ENCODE peak calls at places on chromosome 15, in eight cellular contexts. One of them, this sample, is unnamed.

GRCh38 chr15:52238149-52238548 is 47.0 kb upstream of the GNB5 start:
- DNase-seq in neural crest cell: no peak
- DNase-seq in activated T-helper 1 cell treated with anti-CD3 and anti-CD28 coated beads, Interleukin-12 subunit alpha, Interleukin-12 subunit beta, Interleukin-2, Interleukin-4 antibody, amounts not matched to agents 30 ng/mL and 10 ng/mL and 1 ng/mL, durations not matched to agents 14 hours and 24 hours and 36 hours: no peak
- DNase-seq in substantia nigra: no peak
- DNase-seq in SJSA1: no peak
- DNase-seq in H4: no peak
- DNase-seq in NCI-H1105 treated with DMSO at 0.1 percent for 48 hours: no peak
- DNase-seq in AG09309: no peak
- DNase-seq in this sample: no peak

GRCh38 chr15:40252438-40253178 is 13.7 kb downstream of the PAK6 start:
- DNase-seq in neural crest cell: peak; percentile 31
- DNase-seq in AG09309: no peak
- DNase-seq in H4: no peak
- DNase-seq in SJSA1: no peak
- DNase-seq in NCI-H1105 treated with DMSO at 0.1 percent for 48 hours: peak; percentile 62
- DNase-seq in substantia nigra: no peak
- DNase-seq in activated T-helper 1 cell treated with anti-CD3 and anti-CD28 coated beads, Interleukin-12 subunit alpha, Interleukin-12 subunit beta, Interleukin-2, Interleukin-4 antibody, amounts not matched to agents 30 ng/mL and 10 ng/mL and 1 ng/mL, durations not matched to agents 14 hours and 24 hours and 36 hours: no peak
- DNase-seq in this sample: no peak

GRCh38 chr15:57286446-57287127 is 89.7 kb upstream of the CGNL1 start:
- DNase-seq in NCI-H1105 treated with DMSO at 0.1 percent for 48 hours: no peak
- DNase-seq in AG09309: no peak
- DNase-seq in H4: no peak
- DNase-seq in substantia nigra: no peak
- DNase-seq in activated T-helper 1 cell treated with anti-CD3 and anti-CD28 coated beads, Interleukin-12 subunit alpha, Interleukin-12 subunit beta, Interleukin-2, Interleukin-4 antibody, amounts not matched to agents 30 ng/mL and 10 ng/mL and 1 ng/mL, durations not matched to agents 14 hours and 24 hours and 36 hours: no peak
- DNase-seq in neural crest cell: no peak
- DNase-seq in SJSA1: no peak
- DNase-seq in this sample: no peak

GRCh38 chr15:78789615-78790014 is 21.6 kb downstream of the ADAMTS7 start:
- DNase-seq in activated T-helper 1 cell treated with anti-CD3 and anti-CD28 coated beads, Interleukin-12 subunit alpha, Interleukin-12 subunit beta, Interleukin-2, Interleukin-4 antibody, amounts not matched to agents 30 ng/mL and 10 ng/mL and 1 ng/mL, durations not matched to agents 14 hours and 24 hours and 36 hours: no peak
- DNase-seq in AG09309: no peak
- DNase-seq in SJSA1: no peak
- DNase-seq in H4: no peak
- DNase-seq in substantia nigra: no peak
- DNase-seq in NCI-H1105 treated with DMSO at 0.1 percent for 48 hours: no peak
- DNase-seq in neural crest cell: no peak
- DNase-seq in this sample: no peak

GRCh38 chr15:40893019-40893723 is 1.1 kb upstream of the VPS18 start:
- DNase-seq in H4: no peak
- DNase-seq in AG09309: no peak
- DNase-seq in activated T-helper 1 cell treated with anti-CD3 and anti-CD28 coated beads, Interleukin-12 subunit alpha, Interleukin-12 subunit beta, Interleukin-2, Interleukin-4 antibody, amounts not matched to agents 30 ng/mL and 10 ng/mL and 1 ng/mL, durations not matched to agents 14 hours and 24 hours and 36 hours: no peak
- DNase-seq in NCI-H1105 treated with DMSO at 0.1 percent for 48 hours: no peak
- DNase-seq in substantia nigra: no peak
- DNase-seq in neural crest cell: no peak
- DNase-seq in SJSA1: no peak
- DNase-seq in this sample: no peak

GRCh38 chr15:77571181-77571580 is 61.5 kb downstream of the LINGO1 start:
- DNase-seq in NCI-H1105 treated with DMSO at 0.1 percent for 48 hours: no peak
- DNase-seq in activated T-helper 1 cell treated with anti-CD3 and anti-CD28 coated beads, Interleukin-12 subunit alpha, Interleukin-12 subunit beta, Interleukin-2, Interleukin-4 antibody, amounts not matched to agents 30 ng/mL and 10 ng/mL and 1 ng/mL, durations not matched to agents 14 hours and 24 hours and 36 hours: no peak
- DNase-seq in substantia nigra: no peak
- DNase-seq in SJSA1: no peak
- DNase-seq in neural crest cell: no peak
- DNase-seq in H4: no peak
- DNase-seq in AG09309: no peak
- DNase-seq in this sample: no peak

GRCh38 chr15:59347915-59348314 is 24.8 kb downstream of the MYO1E start:
- DNase-seq in substantia nigra: no peak
- DNase-seq in H4: no peak
- DNase-seq in AG09309: no peak
- DNase-seq in SJSA1: no peak
- DNase-seq in activated T-helper 1 cell treated with anti-CD3 and anti-CD28 coated beads, Interleukin-12 subunit alpha, Interleukin-12 subunit beta, Interleukin-2, Interleukin-4 antibody, amounts not matched to agents 30 ng/mL and 10 ng/mL and 1 ng/mL, durations not matched to agents 14 hours and 24 hours and 36 hours: no peak
- DNase-seq in NCI-H1105 treated with DMSO at 0.1 percent for 48 hours: no peak
- DNase-seq in neural crest cell: no peak
- DNase-seq in this sample: no peak

GRCh38 chr15:80072285-80072684 is 12.8 kb downstream of the ZFAND6 start:
- DNase-seq in H4: peak; percentile 92
- DNase-seq in AG09309: peak; percentile 50
- DNase-seq in SJSA1: peak; percentile 84
- DNase-seq in substantia nigra: no peak
- DNase-seq in activated T-helper 1 cell treated with anti-CD3 and anti-CD28 coated beads, Interleukin-12 subunit alpha, Interleukin-12 subunit beta, Interleukin-2, Interleukin-4 antibody, amounts not matched to agents 30 ng/mL and 10 ng/mL and 1 ng/mL, durations not matched to agents 14 hours and 24 hours and 36 hours: peak; percentile 14
- DNase-seq in neural crest cell: no peak
- DNase-seq in NCI-H1105 treated with DMSO at 0.1 percent for 48 hours: peak; percentile 86
- DNase-seq in this sample: peak; percentile 86

GRCh38 chr15:39786444-39787056 is 3.9 kb upstream of the FSIP1 start:
- DNase-seq in H4: peak; percentile 44
- DNase-seq in AG09309: no peak
- DNase-seq in activated T-helper 1 cell treated with anti-CD3 and anti-CD28 coated beads, Interleukin-12 subunit alpha, Interleukin-12 subunit beta, Interleukin-2, Interleukin-4 antibody, amounts not matched to agents 30 ng/mL and 10 ng/mL and 1 ng/mL, durations not matched to agents 14 hours and 24 hours and 36 hours: no peak
- DNase-seq in SJSA1: peak; percentile 65
- DNase-seq in substantia nigra: no peak
- DNase-seq in neural crest cell: no peak
- DNase-seq in NCI-H1105 treated with DMSO at 0.1 percent for 48 hours: peak; percentile 34
- DNase-seq in this sample: peak; percentile 52

GRCh38 chr15:41820791-41821423 is 7.0 kb upstream of the JMJD7 start:
- DNase-seq in neural crest cell: no peak
- DNase-seq in activated T-helper 1 cell treated with anti-CD3 and anti-CD28 coated beads, Interleukin-12 subunit alpha, Interleukin-12 subunit beta, Interleukin-2, Interleukin-4 antibody, amounts not matched to agents 30 ng/mL and 10 ng/mL and 1 ng/mL, durations not matched to agents 14 hours and 24 hours and 36 hours: no peak
- DNase-seq in substantia nigra: no peak
- DNase-seq in H4: no peak
- DNase-seq in AG09309: no peak
- DNase-seq in NCI-H1105 treated with DMSO at 0.1 percent for 48 hours: no peak
- DNase-seq in SJSA1: no peak
- DNase-seq in this sample: no peak

GRCh38 chr15:57732526-57733331 is 26.2 kb downstream of the POLR2M start:
- DNase-seq in H4: peak; percentile 37
- DNase-seq in AG09309: no peak
- DNase-seq in NCI-H1105 treated with DMSO at 0.1 percent for 48 hours: peak; percentile 63
- DNase-seq in neural crest cell: peak; percentile 70
- DNase-seq in SJSA1: peak; percentile 55
- DNase-seq in activated T-helper 1 cell treated with anti-CD3 and anti-CD28 coated beads, Interleukin-12 subunit alpha, Interleukin-12 subunit beta, Interleukin-2, Interleukin-4 antibody, amounts not matched to agents 30 ng/mL and 10 ng/mL and 1 ng/mL, durations not matched to agents 14 hours and 24 hours and 36 hours: peak; percentile 26
- DNase-seq in substantia nigra: no peak
- DNase-seq in this sample: peak; percentile 1

GRCh38 chr15:89127054-89127702 is 38.9 kb downstream of the ABHD2 start:
- DNase-seq in neural crest cell: no peak
- DNase-seq in AG09309: no peak
- DNase-seq in H4: no peak
- DNase-seq in substantia nigra: no peak
- DNase-seq in activated T-helper 1 cell treated with anti-CD3 and anti-CD28 coated beads, Interleukin-12 subunit alpha, Interleukin-12 subunit beta, Interleukin-2, Interleukin-4 antibody, amounts not matched to agents 30 ng/mL and 10 ng/mL and 1 ng/mL, durations not matched to agents 14 hours and 24 hours and 36 hours: no peak
- DNase-seq in SJSA1: no peak
- DNase-seq in NCI-H1105 treated with DMSO at 0.1 percent for 48 hours: no peak
- DNase-seq in this sample: no peak

GRCh38 chr15:100783760-100784492 is 95.7 kb upstream of the ALDH1A3 start:
- DNase-seq in NCI-H1105 treated with DMSO at 0.1 percent for 48 hours: no peak
- DNase-seq in activated T-helper 1 cell treated with anti-CD3 and anti-CD28 coated beads, Interleukin-12 subunit alpha, Interleukin-12 subunit beta, Interleukin-2, Interleukin-4 antibody, amounts not matched to agents 30 ng/mL and 10 ng/mL and 1 ng/mL, durations not matched to agents 14 hours and 24 hours and 36 hours: no peak
- DNase-seq in AG09309: no peak
- DNase-seq in substantia nigra: no peak
- DNase-seq in H4: no peak
- DNase-seq in SJSA1: no peak
- DNase-seq in neural crest cell: no peak
- DNase-seq in this sample: no peak

This sample was measured in NCI-H2227 treated with DMSO at 0.1 percent for 48 hours.